ENCODE peak calls at places on chromosomes 11 and 22, in seven cellular contexts. R is suprapubic skin, Z is tibial nerve, D is sigmoid colon, U is K562, M is SK-N-SH, Y is A549. A is an unnamed sample.

GRCh38 chr11:69732910-69733309 is 29.1 kb upstream of the FGF19 start:
- DNase-seq in R (no peak), Z (no peak), D (no peak), U (no peak), M (no peak), Y (no peak), A (no peak)

GRCh38 chr11:107567739-107568335 is 2.3 kb upstream of the ALKBH8 start:
- DNase-seq in R (no peak), Z (no peak), D (no peak), U (no peak), M (peak; percentile 26), Y (no peak), A (no peak)

GRCh38 chr11:123235117-123235686 is 40.2 kb upstream of the CLMP start:
- DNase-seq in R (peak; percentile 72), Z (peak; percentile 56), D (peak; percentile 86), U (peak; percentile 79), M (peak; percentile 68), Y (peak; percentile 43), A (peak; percentile 44)

GRCh38 chr11:102448869-102449224 is 3.7 kb downstream of the TMEM123 start:
- DNase-seq in R (no peak), Z (no peak), D (no peak), U (no peak), M (no peak), Y (no peak), A (no peak)

GRCh38 chr22:23583153-23583552 is 3.1 kb upstream of the IGLL1 start:
- DNase-seq in R (no peak), Z (no peak), D (no peak), U (no peak), M (no peak), Y (no peak), A (no peak)

GRCh38 chr22:50267591-50268390 is 2.4 kb downstream of the MAPK11 start:
- DNase-seq in R (no peak), Z (peak; percentile 48), D (peak; percentile 82), U (peak; percentile 71), M (peak; percentile 68), Y (peak; percentile 60), A (peak; percentile 72)

GRCh38 chr11:43567396-43567975 is 113.1 kb upstream of the HSD17B12 start:
- DNase-seq in R (no peak), Z (no peak), D (no peak), U (peak; percentile 56), M (peak; percentile 64), Y (peak; percentile 58), A (no peak)

GRCh38 chr11:14384338-14384737 is 25.4 kb upstream of the RRAS2 start:
- DNase-seq in R (no peak), Z (peak; percentile 16), D (no peak), U (no peak), M (no peak), Y (no peak), A (no peak)

GRCh38 chr11:48307760-48308386 is 1.9 kb downstream of the OR4S1 start:
- DNase-seq in R (no peak), Z (peak; percentile 64), D (no peak), U (peak; percentile 45), M (peak; percentile 45), Y (peak; percentile 62), A (peak; percentile 70)

GRCh38 chr11:94516725-94517124 is 4.5 kb downstream of the C11orf97 start:
- DNase-seq in R (no peak), Z (no peak), D (no peak), U (no peak), M (no peak), Y (no peak), A (no peak)

GRCh38 chr11:104997288-104997687 is 25.7 kb downstream of the CASP5 start:
- DNase-seq in R (no peak), Z (no peak), D (no peak), U (no peak), M (no peak), Y (peak; percentile 33), A (no peak)

GRCh38 chr11:64489831-64490441 is 101.1 kb upstream of the SLC22A12 start:
- DNase-seq in R (no peak), Z (no peak), D (peak; percentile 69), U (peak; percentile 78), M (peak; percentile 84), Y (peak; percentile 59), A (peak; percentile 28)

GRCh38 chr11:134517621-134518293 is 105.7 kb upstream of the B3GAT1 start:
- DNase-seq in R (peak; percentile 40), Z (no peak), D (peak; percentile 32), U (no peak), M (no peak), Y (no peak), A (no peak)

GRCh38 chr11:58616594-58616993 is 5.9 kb upstream of the CNTF start:
- DNase-seq in R (no peak), Z (peak; percentile 46), D (peak; percentile 73), U (no peak), M (no peak), Y (peak; percentile 4), A (no peak)

GRCh38 chr11:119846374-119846773 is 117.4 kb upstream of the NECTIN1 start:
- DNase-seq in R (no peak), Z (no peak), D (no peak), U (no peak), M (no peak), Y (no peak), A (no peak)

GRCh38 chr11:57244911-57245310 is 7.9 kb upstream of the APLNR start:
- DNase-seq in R (no peak), Z (no peak), D (no peak), U (no peak), M (no peak), Y (no peak), A (no peak)

GRCh38 chr11:124761301-124762021 is 629 bp downstream of the ESAM start:
- DNase-seq in R (no peak), Z (no peak), D (no peak), U (no peak), M (no peak), Y (no peak), A (no peak)

GRCh38 chr11:115501895-115502589 is 2.2 kb downstream of the CADM1 start:
- DNase-seq in R (no peak), Z (no peak), D (no peak), U (no peak), M (peak; percentile 42), Y (no peak), A (no peak)

GRCh38 chr11:114308689-114309089 is 12.5 kb downstream of the NNMT start:
- DNase-seq in R (no peak), Z (peak; percentile 67), D (no peak), U (no peak), M (no peak), Y (no peak), A (no peak)

GRCh38 chr11:114304969-114305368 is 8.8 kb downstream of the NNMT start:
- DNase-seq in R (no peak), Z (no peak), D (no peak), U (no peak), M (no peak), Y (no peak), A (no peak)

GRCh38 chr11:114310095-114310494 is 13.9 kb downstream of the NNMT start:
- DNase-seq in R (no peak), Z (no peak), D (no peak), U (no peak), M (no peak), Y (no peak), A (no peak)

GRCh38 chr11:114309517-114309916 is 13.3 kb downstream of the NNMT start:
- DNase-seq in R (no peak), Z (no peak), D (no peak), U (no peak), M (no peak), Y (no peak), A (no peak)

DNA sequence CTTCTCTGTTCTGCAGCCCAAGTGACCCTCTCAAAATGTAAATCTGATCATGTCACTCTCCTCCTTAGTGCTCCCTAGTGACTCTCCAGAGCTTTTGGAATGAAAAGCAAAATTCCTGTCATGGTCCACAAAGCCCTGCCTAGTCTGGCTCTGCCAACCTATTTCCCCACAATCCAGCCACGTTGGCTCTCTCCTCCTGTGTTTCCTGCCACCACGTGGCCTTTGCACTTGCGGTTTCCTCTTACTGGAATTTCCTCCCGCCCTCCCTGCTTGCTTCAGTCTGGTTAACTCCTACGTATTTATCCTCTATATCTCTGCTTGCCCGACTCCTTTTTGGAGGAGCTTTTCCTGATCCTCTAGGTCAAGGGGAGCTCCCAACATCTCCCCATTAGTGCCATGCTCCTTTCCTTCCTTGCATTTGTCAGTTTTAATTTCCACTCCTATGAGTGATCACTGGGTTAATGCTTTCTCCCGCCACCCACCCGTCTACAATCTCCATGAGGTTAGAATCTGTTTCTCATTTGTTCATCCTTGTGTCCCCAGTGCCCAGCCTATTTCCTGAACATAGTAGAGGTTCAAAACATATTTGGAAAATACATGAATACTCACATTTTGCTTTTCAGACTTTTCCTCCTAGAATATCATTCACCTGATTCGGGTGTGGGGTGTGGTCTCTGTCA is 11.5 kb downstream of the NNMT start:
- DNase-seq in R (peak; percentile 91), Z (peak; percentile 66), D (peak; percentile 80), U (no peak), M (no peak), Y (no peak), A (peak; percentile 60)
- TF ChIP-seq EP300 in R (no peak), Z (no peak), D (peak; percentile 30), U (peak; percentile 31), M (no peak), Y (no peak), A (peak; percentile 55)

DNA sequence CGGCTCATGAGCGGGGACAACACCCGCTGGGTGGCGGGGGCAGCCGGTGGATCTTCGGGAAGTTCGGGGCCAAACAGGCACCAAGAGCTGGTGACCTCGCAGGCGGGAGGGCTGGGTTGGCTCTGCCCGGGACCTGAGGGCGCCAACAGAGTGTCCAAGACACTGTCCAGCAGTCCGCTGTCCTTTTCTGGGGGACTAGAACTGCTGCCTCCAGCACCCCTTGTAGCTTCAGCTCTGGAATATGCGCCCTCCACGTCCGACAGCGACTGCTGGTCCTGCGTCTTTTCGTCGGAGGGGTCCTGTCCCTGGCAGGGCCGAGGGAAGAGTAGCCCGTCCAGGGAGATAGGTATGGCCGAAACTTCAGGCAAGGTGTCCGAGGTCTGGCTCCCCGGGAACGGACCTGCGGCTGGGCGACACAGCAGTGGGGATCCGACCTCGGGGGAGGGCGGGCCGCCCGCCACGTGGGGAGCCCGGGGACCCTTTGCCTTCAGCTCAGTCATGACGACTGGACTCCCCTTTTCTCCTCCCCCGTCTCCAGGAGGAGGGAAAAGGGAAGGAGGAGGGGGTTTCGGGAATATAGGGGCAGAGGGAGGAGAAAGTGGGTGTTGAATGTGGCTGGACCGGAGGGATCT is 926 bp downstream of the PGR start:
- DNase-seq in R (peak; percentile 55), Z (no peak), D (peak; percentile 68), U (peak; percentile 30), M (peak; percentile 13), Y (no peak), A (no peak)
- H3K4me3 ChIP-seq in R (peak overlapping the region; percentile 61), Z (peak overlapping the region; percentile 64), D (peak overlapping the region; percentile 62), U (peak overlapping the region; percentile 54), M (no peak overlapping the region), Y (peak overlapping the region; percentile 47), A (peak overlapping the region; percentile 53)

DNA sequence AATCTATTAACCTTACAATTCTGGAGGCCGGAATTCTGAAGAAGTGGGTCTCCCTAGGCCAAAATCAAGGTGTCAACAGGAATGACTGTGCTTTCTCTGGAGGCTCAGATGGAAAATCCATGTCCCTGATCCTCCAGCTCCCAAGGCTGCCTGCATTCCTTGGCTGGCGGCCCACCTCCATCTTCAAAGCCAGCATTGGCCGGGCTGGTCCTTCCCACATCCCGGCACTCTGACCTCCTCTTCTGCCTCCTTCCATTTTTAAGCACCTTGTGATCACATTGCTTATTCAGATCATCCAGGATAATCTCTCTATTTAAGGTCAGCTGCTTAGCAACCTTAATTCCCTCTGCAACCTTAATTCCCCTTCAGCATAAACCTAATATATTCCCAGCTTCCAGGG is 22.7 kb upstream of the CTSD start:
- DNase-seq in R (no peak), Z (no peak), D (no peak), U (no peak), M (no peak), Y (no peak), A (no peak)
- H3K27ac ChIP-seq in R (no peak overlapping the region), Z (no peak overlapping the region), D (no peak overlapping the region), U (no peak overlapping the region), M (no peak overlapping the region), Y (no peak overlapping the region), A (no peak overlapping the region)

GRCh38 chr22:47139790-47140119 is 377.3 kb downstream of the TBC1D22A start:
- DNase-seq in R (no peak), Z (no peak), D (no peak), U (no peak), M (no peak), Y (no peak), A (no peak)
- TF ChIP-seq EP300 in R (no peak), Z (no peak), D (no peak), U (no peak), M (no peak), Y (no peak), A (no peak)